ENCODE peak calls at places on chromosomes 16 and 17, in five cellular contexts. One of them, this sample, is unnamed.
A peak's percentile ranks its signal among the peaks of the same experiment; 100 is the strongest.

GRCh38 chr17:35775583-35775982 is 14.9 kb downstream of the C17orf50 start:
- DNase-seq in suprapubic skin: no peak
- DNase-seq in sigmoid colon: no peak
- DNase-seq in tibial nerve: no peak
- DNase-seq in IMR-90: no peak
- DNase-seq in this sample: no peak

GRCh38 chr17:75616521-75617122 is 16.6 kb upstream of the SMIM5 start:
- DNase-seq in IMR-90: no peak
- DNase-seq in suprapubic skin: no peak
- DNase-seq in tibial nerve: no peak
- DNase-seq in sigmoid colon: no peak
- DNase-seq in this sample: no peak

GRCh38 chr16:19760336-19761060 is 42.4 kb downstream of the IQCK start:
- DNase-seq in sigmoid colon: no peak
- DNase-seq in IMR-90: no peak
- DNase-seq in suprapubic skin: no peak
- DNase-seq in tibial nerve: no peak
- DNase-seq in this sample: no peak

GRCh38 chr17:19590912-19591551 is 57.4 kb downstream of the SLC47A1 start:
- DNase-seq in sigmoid colon: no peak
- DNase-seq in suprapubic skin: no peak
- DNase-seq in tibial nerve: no peak
- DNase-seq in IMR-90: no peak
- DNase-seq in this sample: no peak

GRCh38 chr17:77140878-77141767 is at the start of gene SEC14L1:
- DNase-seq in suprapubic skin: peak; percentile 88
- DNase-seq in sigmoid colon: peak; percentile 76
- DNase-seq in IMR-90: no peak
- DNase-seq in tibial nerve: peak; percentile 27
- DNase-seq in this sample: peak; percentile 40

GRCh38 chr17:55959756-55960155 is 193.5 kb upstream of the ANKFN1 start:
- DNase-seq in sigmoid colon: no peak
- DNase-seq in IMR-90: no peak
- DNase-seq in tibial nerve: no peak
- DNase-seq in suprapubic skin: no peak
- DNase-seq in this sample: no peak

GRCh38 chr16:35557731-35558130 is 2098.3 kb downstream of the TP53TG3F start:
- DNase-seq in suprapubic skin: no peak
- DNase-seq in IMR-90: no peak
- DNase-seq in sigmoid colon: no peak
- DNase-seq in tibial nerve: no peak
- DNase-seq in this sample: no peak

GRCh38 chr17:67047382-67047781 is 3.0 kb downstream of the CACNG1 start:
- DNase-seq in tibial nerve: no peak
- DNase-seq in IMR-90: no peak
- DNase-seq in sigmoid colon: no peak
- DNase-seq in suprapubic skin: no peak
- DNase-seq in this sample: no peak

GRCh38 chr17:17612085-17613022 is 20.8 kb upstream of the PEMT start:
- DNase-seq in sigmoid colon: no peak
- DNase-seq in IMR-90: no peak
- DNase-seq in tibial nerve: no peak
- DNase-seq in suprapubic skin: no peak
- DNase-seq in this sample: no peak

GRCh38 chr17:46853896-46854444 is 2.6 kb downstream of the WNT9B start:
- DNase-seq in sigmoid colon: no peak
- DNase-seq in IMR-90: peak; percentile 52
- DNase-seq in suprapubic skin: no peak
- DNase-seq in tibial nerve: no peak
- DNase-seq in this sample: peak; percentile 79

GRCh38 chr16:79605999-79606398 is 5.5 kb upstream of the MAF start:
- DNase-seq in sigmoid colon: no peak
- DNase-seq in suprapubic skin: no peak
- DNase-seq in IMR-90: no peak
- DNase-seq in tibial nerve: no peak
- DNase-seq in this sample: no peak

GRCh38 chr16:55418586-55418985 is 60.4 kb upstream of the MMP2 start:
- DNase-seq in sigmoid colon: no peak
- DNase-seq in suprapubic skin: no peak
- DNase-seq in IMR-90: peak; percentile 10
- DNase-seq in tibial nerve: no peak
- DNase-seq in this sample: no peak

GRCh38 chr17:33038740-33039139 is 47.1 kb downstream of the SPACA3 start:
- DNase-seq in suprapubic skin: no peak
- DNase-seq in IMR-90: peak; percentile 15
- DNase-seq in sigmoid colon: no peak
- DNase-seq in tibial nerve: no peak
- DNase-seq in this sample: peak; percentile 14

GRCh38 chr16:24309222-24309905 is 53.2 kb downstream of the CACNG3 start:
- DNase-seq in sigmoid colon: no peak
- DNase-seq in IMR-90: peak; percentile 39
- DNase-seq in tibial nerve: no peak
- DNase-seq in suprapubic skin: no peak
- DNase-seq in this sample: peak; percentile 46

GRCh38 chr17:73288534-73289302 is 23.1 kb downstream of the CDC42EP4 start:
- DNase-seq in tibial nerve: peak; percentile 46
- DNase-seq in sigmoid colon: peak; percentile 86
- DNase-seq in suprapubic skin: no peak
- DNase-seq in IMR-90: no peak
- DNase-seq in this sample: no peak

GRCh38 chr17:78822552-78822951 is 18.1 kb downstream of the USP36 start:
- DNase-seq in IMR-90: peak; percentile 100
- DNase-seq in tibial nerve: no peak
- DNase-seq in suprapubic skin: no peak
- DNase-seq in sigmoid colon: no peak
- DNase-seq in this sample: no peak

GRCh38 chr17:49676276-49676868 is 1.5 kb downstream of the SPOP start:
- DNase-seq in tibial nerve: no peak
- DNase-seq in sigmoid colon: no peak
- DNase-seq in suprapubic skin: no peak
- DNase-seq in IMR-90: peak; percentile 38
- DNase-seq in this sample: no peak

GRCh38 chr17:75639771-75640555 is 6.7 kb downstream of the SMIM5 start:
- DNase-seq in tibial nerve: no peak
- DNase-seq in suprapubic skin: no peak
- DNase-seq in sigmoid colon: no peak
- DNase-seq in IMR-90: no peak
- DNase-seq in this sample: no peak

GRCh38 chr17:72079700-72080099 is 41.1 kb upstream of the SOX9 start:
- DNase-seq in IMR-90: no peak
- DNase-seq in suprapubic skin: peak; percentile 48
- DNase-seq in tibial nerve: no peak
- DNase-seq in sigmoid colon: no peak
- DNase-seq in this sample: no peak

GRCh38 chr16:71474864-71475263 is 12.8 kb upstream of the ZNF23 start:
- DNase-seq in suprapubic skin: no peak
- DNase-seq in IMR-90: peak; percentile 92
- DNase-seq in sigmoid colon: no peak
- DNase-seq in tibial nerve: no peak
- DNase-seq in this sample: peak; percentile 36

GRCh38 chr16:52068447-52069074 is 478.4 kb downstream of the TOX3 start:
- DNase-seq in tibial nerve: no peak
- DNase-seq in IMR-90: peak; percentile 10
- DNase-seq in sigmoid colon: no peak
- DNase-seq in suprapubic skin: no peak
- DNase-seq in this sample: no peak

GRCh38 chr17:28466521-28467048 is 6.9 kb upstream of the SLC13A2 start:
- DNase-seq in sigmoid colon: no peak
- DNase-seq in suprapubic skin: peak; percentile 18
- DNase-seq in IMR-90: no peak
- DNase-seq in tibial nerve: no peak
- DNase-seq in this sample: no peak

DNA sequence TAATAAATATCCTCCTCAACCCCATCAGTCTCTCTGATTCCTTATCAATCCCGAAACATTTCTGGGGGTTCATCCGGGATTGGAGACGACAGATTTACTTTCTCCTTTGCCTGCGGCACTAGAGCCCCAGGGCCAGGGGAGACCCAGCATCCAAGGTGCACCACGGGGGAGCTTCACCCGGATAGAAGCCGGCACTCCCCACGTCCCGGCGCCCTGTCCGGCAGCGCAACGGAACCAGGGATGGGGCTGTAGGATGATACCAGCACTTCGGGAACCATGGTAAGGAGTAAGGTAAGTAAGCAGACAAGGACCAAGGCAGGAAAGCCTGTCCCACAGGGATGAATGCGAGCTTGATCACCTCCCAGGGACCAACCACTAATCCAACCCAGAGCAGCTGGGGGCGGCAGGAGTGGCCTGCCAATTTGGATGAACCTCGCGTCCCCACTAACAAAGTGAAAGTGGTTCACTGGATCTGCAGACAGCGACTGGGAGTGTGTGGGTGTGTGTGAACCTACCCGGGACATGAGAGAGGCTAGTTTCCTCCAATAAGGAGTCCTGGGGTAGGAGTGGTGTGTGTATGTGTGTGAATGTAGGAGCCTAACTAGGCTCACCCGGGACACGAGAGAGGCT is 11.9 kb downstream of the POLR3K start:
- DNase-seq in tibial nerve: no peak
- DNase-seq in suprapubic skin: no peak
- DNase-seq in IMR-90: no peak
- DNase-seq in sigmoid colon: no peak
- DNase-seq in this sample: no peak
- TF ChIP-seq POLR2A in tibial nerve: no peak
- TF ChIP-seq POLR2A in suprapubic skin: no peak
- TF ChIP-seq POLR2A in IMR-90: no peak
- TF ChIP-seq POLR2A in sigmoid colon: no peak
- TF ChIP-seq POLR2A in this sample: no peak

GRCh38 chr17:4532860-4533521 is 22.2 kb downstream of the MYBBP1A start:
- DNase-seq in sigmoid colon: no peak
- DNase-seq in IMR-90: no peak
- DNase-seq in tibial nerve: no peak
- DNase-seq in suprapubic skin: no peak
- DNase-seq in this sample: no peak
- TF ChIP-seq POLR2A in sigmoid colon: no peak
- TF ChIP-seq POLR2A in IMR-90: no peak
- TF ChIP-seq POLR2A in tibial nerve: no peak
- TF ChIP-seq POLR2A in suprapubic skin: no peak
- TF ChIP-seq POLR2A in this sample: no peak

GRCh38 chr16:83899272-83899897 is 470 bp downstream of the MLYCD start:
- DNase-seq in tibial nerve: no peak
- DNase-seq in suprapubic skin: no peak
- DNase-seq in sigmoid colon: peak; percentile 77
- DNase-seq in IMR-90: peak; percentile 66
- DNase-seq in this sample: no peak
- TF ChIP-seq POLR2A in tibial nerve: no peak
- TF ChIP-seq POLR2A in suprapubic skin: no peak
- TF ChIP-seq POLR2A in sigmoid colon: no peak
- TF ChIP-seq POLR2A in IMR-90: no peak
- TF ChIP-seq POLR2A in this sample: no peak

DNA sequence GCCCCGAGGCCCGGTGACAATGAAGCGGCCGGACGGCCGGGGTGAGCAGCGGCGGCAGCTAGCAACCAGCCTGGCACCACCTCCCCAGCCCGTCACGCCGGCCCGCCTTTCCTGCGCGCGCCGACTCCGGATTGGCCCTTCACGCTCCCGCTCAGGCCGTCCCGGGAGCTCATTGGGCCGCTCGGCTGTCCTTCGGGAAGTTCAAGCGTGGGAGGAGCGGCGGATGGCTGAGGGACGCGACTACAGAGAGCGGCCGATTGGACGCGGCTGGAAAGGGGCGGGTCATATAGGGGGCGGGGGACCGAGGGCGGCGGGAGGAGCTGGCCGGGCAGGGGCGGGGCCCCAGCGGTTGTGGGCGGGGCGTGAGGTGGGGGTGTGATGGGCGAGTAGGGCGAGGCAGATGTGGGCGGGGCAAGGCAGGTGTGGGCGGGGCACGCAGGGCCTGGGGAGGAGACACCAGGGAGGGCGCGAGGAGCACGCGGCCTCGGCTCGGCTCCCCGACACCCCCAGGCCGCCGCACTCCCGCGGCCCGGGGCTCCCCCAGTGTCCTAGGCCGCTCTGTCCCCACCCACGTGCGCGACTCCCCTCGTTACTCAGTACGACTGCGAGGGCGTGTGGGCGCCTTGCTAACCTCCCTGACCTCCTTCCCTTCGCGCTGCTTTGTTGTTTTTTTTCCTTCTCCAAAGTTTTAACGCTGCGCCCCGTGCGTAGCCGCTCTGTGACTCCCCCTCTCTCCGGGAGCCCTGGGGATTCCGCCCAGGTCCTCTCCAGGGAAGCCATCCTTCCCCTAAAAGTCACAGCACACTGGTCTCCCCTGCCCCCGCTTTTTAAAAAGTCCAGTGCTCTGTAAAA is at the start of gene CEP131:
- DNase-seq in sigmoid colon: peak; percentile 99
- DNase-seq in tibial nerve: peak; percentile 96
- DNase-seq in suprapubic skin: peak; percentile 99
- DNase-seq in IMR-90: peak; percentile 97
- DNase-seq in this sample: peak; percentile 99
- TF ChIP-seq POLR2A in sigmoid colon: no peak
- TF ChIP-seq POLR2A in tibial nerve: no peak
- TF ChIP-seq POLR2A in suprapubic skin: no peak
- TF ChIP-seq POLR2A in IMR-90: no peak
- TF ChIP-seq POLR2A in this sample: peak; percentile 72

DNA sequence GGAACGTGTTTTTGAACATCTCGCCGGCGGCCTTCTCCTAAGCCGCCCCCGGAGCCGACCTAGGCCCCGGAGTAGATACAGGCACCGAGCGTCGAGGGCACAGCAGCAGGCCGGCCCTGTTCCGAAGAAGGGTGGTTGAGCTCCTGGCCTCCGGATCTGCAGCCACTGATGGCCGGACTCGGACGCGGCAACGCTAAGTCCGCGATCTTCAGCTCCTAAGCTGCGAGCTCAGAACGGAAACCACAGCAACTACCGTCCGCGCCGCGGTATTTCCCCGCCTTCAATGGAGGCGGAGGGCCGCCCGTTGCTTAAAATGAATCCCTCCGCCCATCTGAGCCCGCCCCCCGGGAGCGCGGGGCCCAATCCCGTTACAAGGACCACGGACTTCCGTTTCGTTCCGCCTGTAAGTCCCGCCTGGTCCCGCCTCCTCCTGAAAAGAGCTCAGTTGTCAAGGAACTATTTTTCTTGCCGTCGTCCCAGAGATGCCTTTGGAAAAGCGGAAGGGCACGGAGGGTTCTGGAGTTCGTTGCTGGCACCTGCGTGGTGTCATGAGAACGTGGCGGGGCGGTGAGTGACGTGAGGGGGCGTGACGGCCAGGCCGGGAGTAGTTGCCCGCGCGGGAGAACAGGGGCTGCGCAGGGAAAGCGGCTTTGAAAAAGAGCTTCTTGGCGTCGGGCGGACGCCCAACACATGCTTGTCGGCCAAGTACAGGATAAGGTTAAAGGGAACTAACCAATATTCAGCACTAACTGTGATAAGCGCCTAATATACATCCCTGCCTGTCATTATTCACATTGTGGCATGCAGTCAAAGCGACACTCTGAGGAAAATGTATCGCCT is at the start of gene CFAP20:
- DNase-seq in tibial nerve: peak; percentile 97
- DNase-seq in IMR-90: peak; percentile 100
- DNase-seq in suprapubic skin: peak; percentile 99
- DNase-seq in sigmoid colon: peak; percentile 99
- DNase-seq in this sample: peak; percentile 88
- TF ChIP-seq POLR2A in tibial nerve: peak; percentile 90
- TF ChIP-seq POLR2A in IMR-90: peak; percentile 92
- TF ChIP-seq POLR2A in suprapubic skin: peak; percentile 91
- TF ChIP-seq POLR2A in sigmoid colon: peak; percentile 88
- TF ChIP-seq POLR2A in this sample: peak; percentile 91